ENCODE peak calls at places on chromosomes 7 and 10, in nine cellular contexts. V is WERI-Rb-1, T is colonic mucosa, J is kidney, I is choroid plexus epithelial cell, F is GM23338, L is cardiac fibroblast, D is neural crest cell, B is bronchial epithelial cell. Q is an unnamed sample.

GRCh38 chr7:50166997-50167961 is 74.2 kb upstream of the ZPBP start:
- DNase-seq in D (no peak), I (no peak), V (no peak), L (no peak), T (no peak), B (no peak), F (no peak), J (no peak), Q (no peak)

GRCh38 chr10:30422981-30423654 is 10.9 kb upstream of the MAP3K8 start:
- DNase-seq in F (peak), I (peak), D (no peak), V (no peak), T (peak), J (peak), B (peak), L (peak), Q (peak)

GRCh38 chr7:6256709-6257535 is 15.5 kb downstream of the CYTH3 start:
- DNase-seq in I (peak), D (no peak), F (no peak), T (peak), B (no peak), V (no peak), L (peak), J (no peak), Q (no peak)

GRCh38 chr7:36487756-36488336 is 98.2 kb downstream of the ANLN start:
- DNase-seq in T (peak), J (no peak), I (peak), D (no peak), V (peak), L (peak), B (peak), F (peak), Q (peak)

GRCh38 chr7:154832557-154833138 is 170.3 kb downstream of the PAXIP1 start:
- DNase-seq in I (no peak), L (no peak), J (no peak), T (peak), B (no peak), V (peak), D (no peak), F (no peak), Q (no peak)

GRCh38 chr7:1942704-1943294 is 272.7 kb downstream of the ELFN1 start:
- DNase-seq in T (no peak), J (no peak), V (no peak), L (no peak), B (no peak), D (no peak), F (no peak), I (peak), Q (no peak)

GRCh38 chr7:34825221-34825620 is 167.2 kb downstream of the NPSR1 start:
- DNase-seq in F (no peak), B (peak), J (no peak), L (no peak), D (no peak), T (no peak), V (no peak), I (no peak), Q (no peak)

GRCh38 chr10:3811331-3811870 is 26.4 kb upstream of the KLF6 start:
- DNase-seq in D (no peak), B (peak), F (no peak), L (peak), V (no peak), I (peak), T (no peak), J (no peak), Q (peak)

GRCh38 chr10:108791794-108792474 is 1131.4 kb downstream of the XPNPEP1 start:
- DNase-seq in I (no peak), T (no peak), D (no peak), F (no peak), V (no peak), L (peak), J (no peak), B (peak), Q (no peak)

GRCh38 chr10:15183689-15184481 is 15.4 kb upstream of the NMT2 start:
- DNase-seq in V (no peak), L (no peak), T (no peak), J (no peak), I (no peak), D (no peak), F (no peak), B (no peak), Q (no peak)

GRCh38 chr7:80681272-80681885 is 42.9 kb downstream of the CD36 start:
- DNase-seq in J (no peak), F (peak), V (no peak), I (peak), B (peak), L (peak), D (no peak), T (no peak), Q (no peak)

GRCh38 chr7:572013-572667 is 52.5 kb upstream of the PDGFA start:
- DNase-seq in I (no peak), T (no peak), V (no peak), J (peak), D (no peak), L (no peak), B (no peak), F (no peak), Q (no peak)

GRCh38 chr7:138618506-138618905 is 82.7 kb downstream of the SVOPL start:
- DNase-seq in F (no peak), B (no peak), T (no peak), I (no peak), L (no peak), V (no peak), D (no peak), J (no peak), Q (no peak)

GRCh38 chr7:589781-590575 is 70.3 kb upstream of the PDGFA start:
- DNase-seq in I (no peak), J (peak), D (no peak), L (no peak), B (no peak), V (no peak), T (no peak), F (no peak), Q (no peak)

GRCh38 chr7:12257582-12257981 is 46.5 kb downstream of the TMEM106B start:
- DNase-seq in I (peak), J (no peak), V (no peak), T (no peak), B (no peak), L (peak), F (no peak), D (no peak), Q (peak)

GRCh38 chr7:51187941-51188340 is 128.7 kb downstream of the COBL start:
- DNase-seq in D (peak), L (no peak), B (peak), J (no peak), I (no peak), V (peak), F (peak), T (no peak), Q (no peak)

GRCh38 chr10:43377393-43377883 is 6.0 kb downstream of the FXYD4 start:
- DNase-seq in V (peak), B (peak), T (no peak), J (peak), D (no peak), L (no peak), I (no peak), F (peak), Q (no peak)

GRCh38 chr10:125562737-125563136 is 120.2 kb downstream of the TEX36 start:
- DNase-seq in I (no peak), F (peak), V (no peak), J (no peak), L (no peak), T (no peak), D (no peak), B (no peak), Q (no peak)

GRCh38 chr7:117219485-117219884 is 103.4 kb downstream of the WNT2 start:
- DNase-seq in I (no peak), V (no peak), D (no peak), J (no peak), L (peak), B (peak), T (no peak), F (no peak), Q (no peak)

GRCh38 chr10:132554053-132554990 is 16.7 kb downstream of the INPP5A start:
- DNase-seq in J (peak), I (no peak), B (no peak), D (no peak), L (no peak), F (no peak), T (no peak), V (no peak), Q (no peak)

GRCh38 chr10:132521041-132521465 is 16.5 kb upstream of the INPP5A start:
- DNase-seq in V (no peak), F (no peak), J (peak), L (no peak), T (no peak), I (no peak), B (no peak), D (no peak), Q (no peak)

GRCh38 chr10:90162464-90162863 is 461.1 kb downstream of the KIF20B start:
- DNase-seq in T (no peak), D (no peak), J (no peak), F (no peak), L (peak), V (no peak), B (no peak), I (peak), Q (no peak)

GRCh38 chr7:104906546-104906945 is 107.5 kb upstream of the KMT2E start:
- DNase-seq in D (no peak), J (no peak), I (no peak), L (no peak), F (no peak), B (no peak), T (no peak), V (no peak), Q (no peak)

GRCh38 chr10:120041807-120042545 is 149.4 kb downstream of the SEC23IP start:
- DNase-seq in I (no peak), V (peak), B (no peak), T (no peak), D (no peak), F (no peak), J (peak), L (no peak), Q (no peak)

GRCh38 chr10:78963074-78964034 is 105.4 kb upstream of the ZMIZ1 start:
- DNase-seq in V (peak), I (no peak), D (no peak), T (no peak), L (no peak), B (no peak), J (no peak), F (no peak), Q (no peak)

GRCh38 chr10:1110674-1111119 is 54.5 kb downstream of the WDR37 start:
- DNase-seq in B (no peak), D (no peak), L (no peak), J (no peak), V (no peak), T (no peak), F (no peak), I (no peak), Q (no peak)

GRCh38 chr7:29139191-29139590 is 7.1 kb downstream of the CPVL start:
- DNase-seq in I (peak), F (no peak), L (peak), B (peak), J (no peak), T (no peak), D (no peak), V (no peak), Q (no peak)

GRCh38 chr7:27677912-27678612 is 15.4 kb upstream of the HIBADH start:
- DNase-seq in L (peak), F (no peak), V (no peak), D (no peak), I (peak), T (peak), B (peak), J (no peak), Q (peak)

GRCh38 chr7:98823226-98823625 is 46.6 kb downstream of the TMEM130 start:
- DNase-seq in L (no peak), B (no peak), F (no peak), D (no peak), I (no peak), T (no peak), J (no peak), V (no peak), Q (no peak)

GRCh38 chr7:140635821-140636220 is 4.8 kb downstream of the DENND2A start:
- DNase-seq in V (no peak), L (no peak), D (no peak), J (no peak), F (peak), I (no peak), B (no peak), T (no peak), Q (no peak)

GRCh38 chr7:140640060-140640611 is 477 bp downstream of the DENND2A start:
- DNase-seq in J (peak), T (no peak), V (peak), F (peak), L (no peak), D (peak), I (peak), B (no peak), Q (no peak)

GRCh38 chr7:140640727-140641531 is at the start of gene DENND2A:
- DNase-seq in I (peak), J (peak), B (no peak), T (peak), D (peak), V (peak), L (peak), F (peak), Q (no peak)

GRCh38 chr7:140639366-140640053 is 1.1 kb downstream of the DENND2A start:
- DNase-seq in F (peak), J (no peak), T (no peak), V (peak), D (no peak), I (peak), B (no peak), L (peak), Q (no peak)

GRCh38 chr7:140638311-140638791 is 2.3 kb downstream of the DENND2A start:
- DNase-seq in F (peak), V (peak), L (peak), T (no peak), D (no peak), B (no peak), J (no peak), I (peak), Q (no peak)
- TF ChIP-seq CTCF in F (peak), V (no peak), L (peak), T (no peak), D (no peak), B (peak), J (no peak), I (peak), Q (peak)

DNA sequence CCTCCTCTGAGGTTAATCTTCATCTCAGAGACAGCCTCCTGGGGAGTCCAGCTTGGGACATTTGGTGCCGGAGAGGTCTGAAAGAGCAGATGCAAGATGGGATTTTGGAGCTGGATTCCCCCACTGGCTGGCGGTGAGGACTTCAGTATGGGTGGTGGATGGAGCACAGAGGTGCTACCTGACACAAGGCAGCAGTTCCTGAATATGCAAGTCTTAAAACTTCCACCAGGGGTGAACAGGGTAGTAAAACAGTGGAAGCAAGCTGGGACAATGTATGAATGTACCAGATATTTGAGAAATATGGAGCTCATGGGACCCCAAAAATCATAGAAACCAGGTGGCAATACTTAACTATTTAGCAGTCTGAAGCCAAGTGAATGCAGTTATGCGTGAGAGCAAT is 4.8 kb upstream of the TAF3 start:
- DNase-seq in J (no peak), B (no peak), L (no peak), I (no peak), V (peak), T (no peak), D (no peak), F (peak), Q (no peak)
- TF ChIP-seq CTCF in J (no peak), B (no peak), L (no peak), I (no peak), V (no peak), T (no peak), D (no peak), F (peak), Q (no peak)

GRCh38 chr10:66307826-66308225 is 618.0 kb upstream of the LRRTM3 start:
- DNase-seq in V (no peak), L (peak), D (no peak), F (peak), I (no peak), J (no peak), T (no peak), B (peak), Q (no peak)
- TF ChIP-seq CTCF in V (no peak), L (peak), D (peak), F (peak), I (no peak), J (no peak), T (no peak), B (no peak), Q (peak)

GRCh38 chr10:114239117-114239993 is at the start of gene VWA2:
- DNase-seq in L (no peak), D (peak), J (peak), B (no peak), F (peak), I (no peak), V (peak), T (peak), Q (no peak)
- TF ChIP-seq CTCF in L (no peak), D (peak), J (peak), B (peak), F (peak), I (no peak), V (peak), T (no peak), Q (peak)

GRCh38 chr7:108488902-108489538 is 32.8 kb upstream of the NRCAM start:
- DNase-seq in J (no peak), L (peak), F (peak), I (no peak), B (no peak), T (no peak), V (no peak), D (no peak), Q (no peak)
- TF ChIP-seq CTCF in J (no peak), L (no peak), F (no peak), I (no peak), B (no peak), T (no peak), V (no peak), D (no peak), Q (no peak)

GRCh38 chr7:92785923-92786322 is 50.5 kb downstream of the CDK6 start:
- DNase-seq in V (no peak), T (no peak), F (no peak), D (no peak), B (peak), L (peak), I (peak), J (no peak), Q (no peak)

GRCh38 chr7:92790987-92791386 is 45.4 kb downstream of the CDK6 start:
- DNase-seq in T (no peak), B (peak), F (no peak), J (no peak), L (peak), I (peak), D (no peak), V (no peak), Q (no peak)

GRCh38 chr7:92784935-92785334 is 51.4 kb downstream of the CDK6 start:
- DNase-seq in D (no peak), L (no peak), B (no peak), I (no peak), J (no peak), V (no peak), F (no peak), T (no peak), Q (no peak)

GRCh38 chr7:92793656-92794205 is 42.6 kb downstream of the CDK6 start:
- DNase-seq in J (no peak), T (no peak), V (no peak), L (no peak), D (no peak), B (no peak), I (no peak), F (no peak), Q (no peak)

DNA sequence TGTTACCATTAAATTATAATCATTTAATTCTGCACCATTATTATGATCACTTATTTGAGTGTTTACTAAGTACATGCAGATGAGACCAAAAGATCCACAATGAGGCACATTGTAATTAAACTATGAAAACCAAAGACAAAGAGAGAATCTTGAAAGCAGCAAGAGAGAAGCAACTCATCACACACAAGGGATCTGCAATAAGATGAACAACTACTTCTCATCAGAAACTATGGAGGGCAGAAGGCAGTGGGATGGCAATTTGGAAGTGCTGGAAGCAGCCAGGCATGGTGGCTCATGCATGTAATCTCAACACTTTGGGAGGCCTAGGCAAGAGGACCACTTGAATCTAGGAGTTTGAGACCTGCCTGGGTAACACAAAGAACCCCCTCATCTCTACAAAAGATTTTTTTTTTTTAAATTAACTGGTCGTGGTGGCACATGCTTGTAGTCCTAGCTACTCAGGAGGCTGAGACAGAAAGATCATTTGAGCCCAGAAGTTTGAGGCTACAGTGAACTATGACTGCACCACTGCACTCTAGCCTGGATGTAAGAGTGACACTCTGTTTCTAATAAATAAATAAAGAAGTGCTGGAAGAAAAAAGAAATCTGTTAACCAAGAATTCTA is 47.7 kb downstream of the CDK6 start:
- DNase-seq in V (no peak), I (no peak), D (no peak), F (peak), B (no peak), J (no peak), L (no peak), T (no peak), Q (no peak)
- TF ChIP-seq CTCF in V (no peak), I (no peak), D (no peak), F (no peak), B (no peak), J (no peak), L (no peak), T (no peak), Q (no peak)

GRCh38 chr7:151016942-151017341 is 7.4 kb downstream of the ATG9B start:
- DNase-seq in F (no peak), B (no peak), J (peak), L (no peak), I (no peak), D (no peak), V (no peak), T (no peak), Q (no peak)

GRCh38 chr7:151019130-151019447 is 5.2 kb downstream of the ATG9B start:
- DNase-seq in I (no peak), L (no peak), V (no peak), F (no peak), J (no peak), B (no peak), T (no peak), D (no peak), Q (no peak)

GRCh38 chr7:151017953-151018420 is 6.3 kb downstream of the ATG9B start:
- DNase-seq in L (peak), B (no peak), F (peak), D (peak), T (peak), I (peak), V (peak), J (no peak), Q (no peak)

GRCh38 chr7:151017370-151017952 is 6.8 kb downstream of the ATG9B start:
- DNase-seq in V (peak), T (no peak), J (no peak), L (no peak), B (no peak), I (no peak), F (no peak), D (no peak), Q (no peak)

GRCh38 chr7:151018421-151019129 is 5.7 kb downstream of the ATG9B start:
- DNase-seq in T (no peak), I (peak), V (no peak), L (no peak), F (peak), D (no peak), J (no peak), B (peak), Q (no peak)
- TF ChIP-seq CTCF in T (no peak), I (no peak), V (no peak), L (no peak), F (no peak), D (no peak), J (no peak), B (no peak), Q (no peak)

Q was measured in epithelial cell of proximal tubule.